ENCODE peak calls at places on chromosomes 7 and 10, in six cellular contexts. A, C, M, Z, W and H are unnamed samples.
A peak's percentile ranks its signal among the peaks of the same experiment; 100 is the strongest.

GRCh38 chr7:55497521-55497920 is 74.8 kb downstream of the VOPP1 start:
- DNase-seq in A (no peak), C (no peak), M (no peak), Z (no peak), W (peak; percentile 33), H (no peak)

GRCh38 chr10:97060441-97061084 is 125.2 kb downstream of the SLIT1 start:
- DNase-seq in A (no peak), C (no peak), M (no peak), Z (no peak), W (no peak), H (no peak)

GRCh38 chr7:96349572-96349971 is 27.7 kb upstream of the SLC25A13 start:
- DNase-seq in A (no peak), C (no peak), M (no peak), Z (no peak), W (no peak), H (no peak)

GRCh38 chr10:132133005-132133404 is 53.7 kb upstream of the DPYSL4 start:
- DNase-seq in A (no peak), C (no peak), M (no peak), Z (no peak), W (no peak), H (no peak)

GRCh38 chr7:84009051-84009450 is 185.5 kb downstream of the SEMA3A start:
- DNase-seq in A (no peak), C (no peak), M (no peak), Z (no peak), W (no peak), H (no peak)

GRCh38 chr10:72126184-72126871 is 38.0 kb upstream of the SPOCK2 start:
- DNase-seq in A (peak; percentile 22), C (no peak), M (no peak), Z (no peak), W (no peak), H (no peak)

GRCh38 chr10:70956029-70956759 is 67.8 kb upstream of the PCBD1 start:
- DNase-seq in A (no peak), C (no peak), M (no peak), Z (no peak), W (no peak), H (no peak)

GRCh38 chr10:66627156-66627555 is 298.7 kb upstream of the LRRTM3 start:
- DNase-seq in A (peak; percentile 4), C (no peak), M (no peak), Z (no peak), W (no peak), H (no peak)

GRCh38 chr7:85172530-85172941 is 14.3 kb downstream of the SEMA3D start:
- DNase-seq in A (no peak), C (no peak), M (no peak), Z (no peak), W (peak; percentile 67), H (no peak)

GRCh38 chr10:132452651-132453469 is 55.9 kb downstream of the PWWP2B start:
- DNase-seq in A (peak; percentile 92), C (peak; percentile 93), M (no peak), Z (peak; percentile 95), W (peak; percentile 89), H (no peak)

GRCh38 chr10:1034758-1035157 is 9.1 kb upstream of the IDI2 start:
- DNase-seq in A (no peak), C (no peak), M (no peak), Z (no peak), W (no peak), H (no peak)

GRCh38 chr10:133216776-133217175 is 13.2 kb upstream of the UTF1 start:
- DNase-seq in A (no peak), C (peak; percentile 21), M (no peak), Z (no peak), W (no peak), H (no peak)

GRCh38 chr10:2358586-2358985 is 621.3 kb upstream of the ADARB2 start:
- DNase-seq in A (no peak), C (no peak), M (no peak), Z (no peak), W (no peak), H (no peak)

GRCh38 chr7:123752534-123752933 is 3.7 kb upstream of the WASL start:
- DNase-seq in A (no peak), C (no peak), M (no peak), Z (no peak), W (no peak), H (no peak)

GRCh38 chr7:128829391-128830166 is 627 bp upstream of the FLNC start:
- DNase-seq in A (peak; percentile 19), C (peak; percentile 58), M (no peak), Z (peak; percentile 48), W (peak; percentile 70), H (no peak)

GRCh38 chr7:155843426-155844018 is 31.3 kb upstream of the SHH start:
- DNase-seq in A (no peak), C (no peak), M (no peak), Z (peak; percentile 34), W (no peak), H (no peak)

GRCh38 chr7:96308253-96308949 is 13.5 kb downstream of the SLC25A13 start:
- DNase-seq in A (no peak), C (no peak), M (no peak), Z (no peak), W (no peak), H (no peak)

GRCh38 chr10:86857097-86857825 is 100.2 kb downstream of the MMRN2 start:
- DNase-seq in A (no peak), C (no peak), M (no peak), Z (no peak), W (no peak), H (no peak)

GRCh38 chr10:94174838-94175237 is 181.1 kb downstream of the PLCE1 start:
- DNase-seq in A (no peak), C (no peak), M (no peak), Z (no peak), W (no peak), H (no peak)

GRCh38 chr10:55370021-55370420 is 569.0 kb upstream of the PCDH15 start:
- DNase-seq in A (no peak), C (no peak), M (no peak), Z (no peak), W (no peak), H (no peak)

GRCh38 chr10:7587168-7587864 is 79.5 kb downstream of the ITIH5 start:
- DNase-seq in A (no peak), C (no peak), M (no peak), Z (no peak), W (peak; percentile 35), H (no peak)

GRCh38 chr7:146961617-146962016 is 845.0 kb downstream of the CNTNAP2 start:
- DNase-seq in A (no peak), C (no peak), M (no peak), Z (no peak), W (no peak), H (peak; percentile 2)

GRCh38 chr10:11415095-11415494 is 196.4 kb downstream of the USP6NL start:
- DNase-seq in A (no peak), C (no peak), M (no peak), Z (no peak), W (no peak), H (no peak)

GRCh38 chr10:3698312-3698711 is 86.7 kb downstream of the KLF6 start:
- DNase-seq in A (no peak), C (no peak), M (peak; percentile 60), Z (no peak), W (no peak), H (no peak)

DNA sequence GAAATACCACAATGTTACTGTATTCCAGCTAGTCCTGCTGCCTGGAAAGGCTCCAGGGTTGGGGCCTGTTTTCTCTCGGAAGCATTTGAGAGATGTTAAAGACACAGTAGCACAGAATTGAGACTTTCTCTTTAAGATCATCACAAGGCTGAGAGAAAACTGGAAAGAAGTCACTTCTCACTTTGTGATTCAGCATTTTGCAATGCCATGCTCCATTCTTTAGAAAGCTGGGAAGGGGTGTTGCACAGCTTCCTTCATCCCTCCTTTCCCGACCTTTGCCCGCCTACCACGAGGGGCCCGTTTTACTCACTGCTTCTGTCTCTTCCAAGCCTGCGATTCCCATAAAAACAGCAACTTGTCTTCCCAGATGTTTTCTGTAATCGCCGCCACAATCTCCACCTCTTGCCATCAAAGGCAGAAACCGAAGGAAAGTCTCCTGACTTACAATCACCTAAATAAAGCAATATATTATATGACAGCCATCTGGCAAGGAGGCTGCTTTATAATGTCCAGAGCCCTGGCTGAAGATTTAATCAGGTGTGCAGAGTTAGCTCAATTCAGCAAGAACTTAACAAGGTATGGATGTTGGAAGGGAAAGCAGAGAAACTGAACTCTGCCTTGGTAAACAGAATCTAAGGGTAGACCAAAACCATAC is 18.9 kb downstream of the NOD1 start:
- DNase-seq in A (peak; percentile 45), C (peak; percentile 83), M (no peak), Z (no peak), W (no peak), H (no peak)
- H3K27ac ChIP-seq in A (no peak overlapping the region), C (no peak overlapping the region), M (peak overlapping the region; percentile 80), Z (peak overlapping the region; percentile 73), W (peak overlapping the region; percentile 67), H (peak overlapping the region; percentile 1)

GRCh38 chr10:48399551-48399950 is 93.1 kb downstream of the MAPK8 start:
- DNase-seq in A (no peak), C (no peak), M (no peak), Z (no peak), W (no peak), H (no peak)

GRCh38 chr10:48400129-48400849 is 93.8 kb downstream of the MAPK8 start:
- DNase-seq in A (no peak), C (no peak), M (no peak), Z (no peak), W (no peak), H (no peak)

GRCh38 chr10:48398261-48398660 is 91.8 kb downstream of the MAPK8 start:
- DNase-seq in A (no peak), C (no peak), M (no peak), Z (no peak), W (no peak), H (no peak)

GRCh38 chr10:48400850-48401220 is 94.4 kb downstream of the MAPK8 start:
- DNase-seq in A (no peak), C (no peak), M (no peak), Z (no peak), W (no peak), H (no peak)

GRCh38 chr10:48399056-48399541 is 92.6 kb downstream of the MAPK8 start:
- DNase-seq in A (no peak), C (no peak), M (no peak), Z (no peak), W (no peak), H (no peak)
- H3K27ac ChIP-seq in A (no peak overlapping the region), C (no peak overlapping the region), M (no peak overlapping the region), Z (no peak overlapping the region), W (no peak overlapping the region), H (peak overlapping the region; percentile 55)

GRCh38 chr7:133354546-133355324 is 101.9 kb downstream of the EXOC4 start:
- DNase-seq in A (no peak), C (no peak), M (no peak), Z (no peak), W (no peak), H (no peak)
- H3K27ac ChIP-seq in A (no peak overlapping the region), C (no peak overlapping the region), M (no peak overlapping the region), Z (no peak overlapping the region), W (no peak overlapping the region), H (no peak overlapping the region)

GRCh38 chr10:30781571-30782542 is 152.3 kb upstream of the LYZL2 start:
- DNase-seq in A (no peak), C (no peak), M (no peak), Z (no peak), W (no peak), H (no peak)
- H3K27ac ChIP-seq in A (no peak overlapping the region), C (no peak overlapping the region), M (peak overlapping the region; percentile 85), Z (peak overlapping the region; percentile 95), W (no peak overlapping the region), H (no peak overlapping the region)